ENCODE peak calls at places on chromosomes 16 and 17, in seven cellular contexts. M is body of pancreas, B is H9, G is SJSA1, Z is AG04450, Y is aorta, V is GM12878. H is an unnamed sample.

GRCh38 chr17:74542166-74542565 is 3.7 kb downstream of the CD300C start:
- DNase-seq in M (no peak), G (no peak), B (no peak), V (no peak), Y (no peak), Z (no peak), H (no peak)

GRCh38 chr17:45374501-45374900 is 57.7 kb upstream of the MAP3K14 start:
- DNase-seq in Y (no peak), Z (no peak), V (no peak), G (no peak), B (no peak), M (no peak), H (no peak)

GRCh38 chr17:29042679-29043538 is at the start of gene PIPOX:
- DNase-seq in V (peak), Z (no peak), G (no peak), M (peak), Y (no peak), B (peak), H (no peak)

GRCh38 chr17:48494335-48494734 is 36.5 kb downstream of the HOXB1 start:
- DNase-seq in B (no peak), G (no peak), Y (no peak), M (no peak), V (no peak), Z (no peak), H (no peak)

GRCh38 chr16:11399261-11399831 is 54.1 kb downstream of the RMI2 start:
- DNase-seq in Y (peak), B (no peak), G (no peak), V (no peak), Z (no peak), M (no peak), H (no peak)

GRCh38 chr17:80219013-80219776 is 938 bp downstream of the SGSH start:
- DNase-seq in Y (peak), B (peak), G (peak), V (peak), M (peak), Z (peak), H (peak)

GRCh38 chr17:40070895-40071719 is 8.3 kb downstream of the THRA start:
- DNase-seq in Z (no peak), G (peak), V (no peak), Y (no peak), M (peak), B (peak), H (no peak)

GRCh38 chr17:66405836-66406679 is 103.6 kb downstream of the PRKCA start:
- DNase-seq in Z (no peak), V (no peak), Y (no peak), M (peak), G (no peak), B (no peak), H (no peak)

GRCh38 chr16:79970551-79971236 is 370.2 kb upstream of the MAF start:
- DNase-seq in M (peak), Z (no peak), V (no peak), G (no peak), Y (no peak), B (no peak), H (no peak)

DNA sequence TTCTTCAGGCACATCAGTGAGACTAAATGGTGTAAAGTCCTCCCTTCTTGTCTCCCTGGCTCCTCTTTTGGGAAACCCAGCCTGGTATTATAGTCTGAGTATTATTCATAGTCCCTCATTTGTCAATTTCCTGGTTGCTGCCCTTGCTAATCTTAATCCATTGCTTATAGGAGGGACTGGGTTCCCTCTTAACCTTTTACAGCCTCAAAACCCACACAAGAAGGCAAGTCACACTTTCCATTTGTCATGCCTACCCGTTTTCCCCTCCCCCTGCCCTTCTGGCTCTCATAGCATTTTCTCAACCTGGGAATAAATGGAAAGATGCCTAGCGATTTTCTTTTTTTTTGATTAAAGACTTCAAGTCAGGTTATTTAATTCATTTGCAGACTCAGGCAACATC is 124.8 kb downstream of the MAP2K6 start:
- DNase-seq in G (no peak), V (no peak), B (no peak), Y (no peak), Z (no peak), M (no peak), H (no peak)
- H3K27ac ChIP-seq in G (peak), V (no peak), B (no peak), Y (no peak), Z (peak), M (no peak), H (no peak)

GRCh38 chr17:37299257-37299985 is 76.4 kb upstream of the C17orf78 start:
- DNase-seq in B (no peak), V (no peak), Y (no peak), G (no peak), Z (no peak), M (no peak), H (no peak)
- H3K27ac ChIP-seq in B (peak), V (no peak), Y (no peak), G (no peak), Z (no peak), M (no peak), H (peak)

DNA sequence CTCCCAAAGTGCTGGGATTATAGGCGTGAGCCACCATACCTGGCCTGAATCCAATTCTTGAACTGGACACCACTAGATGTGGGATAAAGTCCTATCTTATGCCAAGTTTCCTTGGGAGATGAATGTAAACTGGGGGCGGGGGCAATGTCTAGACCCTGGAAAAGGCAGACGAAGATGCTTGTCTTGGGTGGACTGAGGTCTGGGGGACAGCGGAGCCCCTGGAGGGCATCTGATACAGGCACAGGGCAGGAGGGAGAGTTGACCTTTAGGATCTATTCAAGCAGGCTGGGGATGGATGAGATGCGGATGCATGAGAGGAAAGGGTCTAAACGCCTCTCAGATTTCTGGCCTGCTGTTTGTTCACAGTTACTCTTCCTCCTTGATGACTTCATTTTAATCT is 11.7 kb downstream of the C1QTNF1 start:
- DNase-seq in B (no peak), Y (peak), Z (no peak), M (no peak), G (peak), V (no peak), H (no peak)
- H3K27ac ChIP-seq in B (no peak), Y (peak), Z (no peak), M (no peak), G (no peak), V (no peak), H (no peak)

DNA sequence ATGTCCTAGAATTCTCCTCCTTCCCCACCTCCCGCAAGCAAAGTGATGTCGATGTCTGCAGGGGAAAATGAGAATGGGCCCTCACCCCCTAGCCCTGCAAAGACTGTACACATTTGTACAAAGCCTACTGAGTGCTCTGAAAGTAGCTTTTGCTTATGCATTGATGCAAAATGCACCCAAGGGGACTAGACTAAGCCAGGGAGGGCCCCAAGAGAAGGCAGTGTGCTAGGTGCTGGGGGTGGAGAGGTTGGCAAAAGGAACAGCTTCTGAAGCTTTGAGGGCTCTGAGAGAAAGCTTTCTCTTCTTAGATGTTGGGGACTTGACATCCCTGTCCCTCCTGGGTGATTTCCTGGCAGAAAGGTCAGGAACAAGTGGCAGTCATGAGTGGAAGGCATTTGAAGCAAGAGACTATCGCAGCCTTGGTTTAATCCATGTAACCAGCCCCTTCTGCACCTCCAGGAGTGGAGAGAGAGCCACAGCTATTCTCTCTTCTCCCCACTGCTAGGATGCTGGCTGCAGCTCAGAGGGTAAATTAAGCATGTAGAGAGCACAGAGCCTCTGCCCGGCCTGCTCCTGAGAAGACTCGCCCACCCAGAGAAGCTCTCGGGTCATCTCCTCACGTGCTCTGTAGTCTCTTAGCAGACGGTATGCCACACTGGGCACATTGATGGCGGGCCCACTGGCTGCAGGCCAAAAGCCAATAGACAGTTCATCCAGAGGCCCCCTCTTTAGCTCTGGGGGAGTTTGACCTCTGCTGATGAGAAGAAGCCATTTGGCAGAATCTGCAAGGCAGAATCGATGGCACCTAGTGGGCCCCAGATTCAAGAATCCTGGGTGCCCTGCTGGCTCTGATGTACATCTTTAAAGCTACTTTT is 221.4 kb downstream of the MSI2 start:
- DNase-seq in V (no peak), G (no peak), Y (no peak), B (no peak), Z (no peak), M (no peak), H (no peak)
- H3K27ac ChIP-seq in V (no peak), G (no peak), Y (no peak), B (no peak), Z (no peak), M (no peak), H (peak)

GRCh38 chr16:30559690-30560089 is 1.5 kb upstream of the ZNF764 start:
- DNase-seq in Z (no peak), Y (no peak), V (no peak), B (no peak), G (no peak), M (no peak), H (no peak)

GRCh38 chr16:30561212-30561816 is 3.1 kb upstream of the ZNF764 start:
- DNase-seq in Y (peak), V (no peak), Z (no peak), B (peak), G (no peak), M (peak), H (no peak)

GRCh38 chr16:30565526-30565925 is 6.0 kb downstream of the ZNF688 start:
- DNase-seq in B (no peak), M (no peak), Y (no peak), V (no peak), Z (no peak), G (no peak), H (no peak)

GRCh38 chr16:30558789-30559377 is 709 bp upstream of the ZNF764 start:
- DNase-seq in G (no peak), Y (peak), V (no peak), Z (no peak), M (no peak), B (no peak), H (no peak)

DNA sequence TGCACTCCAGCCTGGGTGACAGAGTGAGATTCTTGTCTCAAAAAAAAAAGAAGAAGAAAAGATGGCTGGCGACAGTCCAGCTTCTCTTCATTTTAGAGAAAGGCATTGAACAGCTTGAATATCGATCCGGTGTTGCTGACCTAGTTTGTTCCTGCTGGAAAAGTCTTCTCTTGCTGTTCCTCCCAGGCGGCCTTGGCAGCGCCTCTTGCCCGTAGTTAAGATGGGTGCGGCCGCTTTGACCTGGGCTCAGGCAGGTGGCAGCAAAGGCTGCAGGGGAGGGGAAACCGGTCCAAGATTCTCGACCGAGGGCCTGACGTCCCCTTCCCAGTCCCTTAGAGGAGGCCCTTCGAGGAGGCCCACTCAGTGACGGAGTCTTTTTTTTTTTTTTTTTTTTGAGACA is 3.8 kb upstream of the ZNF764 start:
- DNase-seq in Z (no peak), B (no peak), Y (no peak), G (no peak), V (no peak), M (no peak), H (no peak)
- H3K27ac ChIP-seq in Z (no peak), B (no peak), Y (no peak), G (no peak), V (peak), M (no peak), H (no peak)

DNA sequence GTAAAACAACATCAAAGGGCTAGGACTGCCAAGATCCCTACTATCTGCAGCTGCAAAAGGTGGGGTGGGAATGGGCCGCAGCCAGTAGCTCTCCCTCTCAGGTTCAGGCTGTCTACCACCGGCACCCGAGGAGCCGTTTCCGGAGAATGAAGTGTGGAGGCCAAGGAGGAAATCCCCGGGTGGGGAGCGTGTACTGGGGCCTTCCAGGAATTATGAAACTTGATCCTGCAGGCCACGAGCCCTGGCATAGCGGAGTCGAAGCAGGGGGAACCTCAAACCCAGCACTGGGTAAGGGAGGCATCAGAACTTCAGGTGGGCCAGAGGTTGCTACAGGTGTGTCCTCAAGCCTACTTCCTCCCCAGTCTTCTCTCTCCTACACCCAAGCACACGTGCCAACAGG is 5.1 kb downstream of the INPP5K start:
- DNase-seq in V (no peak), M (no peak), G (no peak), B (no peak), Y (no peak), Z (no peak), H (no peak)
- H3K27ac ChIP-seq in V (no peak), M (no peak), G (no peak), B (no peak), Y (peak), Z (no peak), H (no peak)

GRCh38 chr17:79033046-79033616 is 9.2 kb downstream of the C1QTNF1 start:
- DNase-seq in V (no peak), B (no peak), Y (peak), M (no peak), G (peak), Z (no peak), H (no peak)

GRCh38 chr17:79033741-79034501 is 10.0 kb downstream of the C1QTNF1 start:
- DNase-seq in B (no peak), M (no peak), Y (peak), Z (no peak), G (peak), V (no peak), H (peak)

GRCh38 chr17:79036181-79036580 is 12.2 kb downstream of the C1QTNF1 start:
- DNase-seq in V (no peak), B (no peak), G (no peak), M (no peak), Z (no peak), Y (peak), H (no peak)

GRCh38 chr17:79036609-79037008 is 12.6 kb downstream of the C1QTNF1 start:
- DNase-seq in V (no peak), Z (peak), B (no peak), G (no peak), M (no peak), Y (peak), H (no peak)

DNA sequence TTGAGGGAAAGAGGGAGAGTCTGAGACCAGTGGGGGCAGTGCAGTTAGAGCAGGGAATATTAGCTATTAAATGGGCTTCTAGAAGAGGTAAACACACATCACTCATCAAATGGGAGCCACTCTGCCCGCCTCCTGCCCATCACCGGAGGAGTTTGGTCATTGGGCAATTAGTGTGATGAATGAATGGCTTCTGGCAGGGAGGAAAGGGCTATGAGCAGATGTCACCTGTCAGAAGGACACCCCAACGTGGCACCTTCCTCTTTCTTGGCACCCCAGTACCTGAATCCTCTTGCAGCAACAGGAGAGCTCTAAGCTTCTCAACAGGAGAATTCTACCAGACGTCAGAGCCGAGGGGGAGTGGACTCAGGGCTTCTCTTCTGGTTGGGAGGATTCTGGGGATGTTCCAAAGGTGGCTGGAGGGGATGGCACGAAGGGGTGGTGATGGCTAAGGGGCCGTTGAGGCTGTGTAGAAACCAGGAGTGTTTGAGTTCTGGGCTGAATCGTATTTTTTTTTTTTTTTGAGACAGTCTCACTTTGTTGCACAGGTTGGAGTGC is 11.0 kb downstream of the C1QTNF1 start:
- DNase-seq in Z (no peak), B (no peak), Y (peak), M (no peak), G (peak), V (no peak), H (no peak)
- H3K27ac ChIP-seq in Z (no peak), B (no peak), Y (no peak), M (no peak), G (no peak), V (no peak), H (no peak)

H was measured in substantia nigra.